ENCODE peak calls at places on chromosomes 5 and 9, in four cellular contexts. X is HepG2, T is WTC11, S is GM12878. L is an unnamed sample.
A peak's percentile ranks its signal among the peaks of the same experiment; 100 is the strongest.

GRCh38 chr9:134004881-134005280 is 12.8 kb upstream of the VAV2 start:
- DNase-seq in T (no peak), S (no peak), X (no peak), L (no peak)

GRCh38 chr5:32990593-32991415 is 279.7 kb downstream of the NPR3 start:
- DNase-seq in X (no peak), S (no peak), T (no peak), L (no peak)

GRCh38 chr5:158553195-158553945 is 546.3 kb downstream of the EBF1 start:
- DNase-seq in S (no peak), T (no peak), X (no peak), L (no peak)

GRCh38 chr9:127904888-127905728 is 5.7 kb upstream of the ST6GALNAC6 start:
- DNase-seq in S (no peak), X (no peak), T (no peak), L (no peak)

GRCh38 chr5:39352931-39353330 is 11.4 kb downstream of the C9 start:
- DNase-seq in S (no peak), X (no peak), T (no peak), L (no peak)

GRCh38 chr9:13071921-13072320 is 207.6 kb downstream of the MPDZ start:
- DNase-seq in S (no peak), T (no peak), X (no peak), L (no peak)

GRCh38 chr9:16708638-16709435 is 161.6 kb downstream of the BNC2 start:
- DNase-seq in X (no peak), S (no peak), T (peak; percentile 43), L (no peak)

GRCh38 chr5:73189816-73190451 is 16.9 kb downstream of the TMEM174 start:
- DNase-seq in S (no peak), T (peak; percentile 50), X (no peak), L (peak; percentile 9)

GRCh38 chr9:96136992-96137665 is 164.8 kb downstream of the HSD17B3 start:
- DNase-seq in S (peak; percentile 69), X (no peak), T (no peak), L (no peak)

GRCh38 chr9:128104171-128104618 is 23.3 kb downstream of the PTGES2 start:
- DNase-seq in X (peak; percentile 87), S (no peak), T (no peak), L (no peak)

GRCh38 chr9:107210775-107211174 is 72.3 kb upstream of the RAD23B start:
- DNase-seq in T (no peak), X (no peak), S (no peak), L (no peak)

GRCh38 chr9:90906316-90907055 is 104.9 kb downstream of the SYK start:
- DNase-seq in T (no peak), S (no peak), X (no peak), L (no peak)

GRCh38 chr5:137838976-137839375 is 28.7 kb upstream of the MYOT start:
- DNase-seq in S (no peak), X (no peak), T (no peak), L (no peak)

GRCh38 chr5:133930061-133930823 is 38.2 kb downstream of the C5orf15 start:
- DNase-seq in T (no peak), S (no peak), X (no peak), L (peak; percentile 34)

GRCh38 chr5:96942911-96943310 is 7.0 kb downstream of the LNPEP start:
- DNase-seq in T (no peak), X (no peak), S (no peak), L (no peak)

DNA sequence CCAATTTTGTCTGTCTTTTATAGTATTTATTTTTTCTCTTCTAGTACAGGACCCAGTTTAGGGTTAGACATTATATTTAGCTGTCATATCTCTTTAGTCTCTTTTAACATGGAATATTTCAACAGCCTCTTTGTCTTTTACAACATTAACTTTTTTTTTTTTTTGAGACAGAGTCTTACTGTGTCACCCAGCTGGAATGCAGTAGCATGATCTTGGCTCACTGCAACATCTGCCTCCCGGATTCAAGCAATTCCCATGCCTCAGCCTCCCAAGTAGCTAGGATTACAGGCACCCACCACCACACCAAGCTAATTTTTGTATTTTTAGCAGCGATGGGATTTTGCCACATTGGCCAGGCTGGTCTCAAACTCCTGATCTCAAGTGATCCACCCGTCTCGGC is 90.1 kb downstream of the ADAMTS6 start:
- DNase-seq in X (no peak), T (no peak), S (no peak), L (no peak)
- TF ChIP-seq CBFB in X (no peak), T (no peak), S (no peak), L (no peak)

GRCh38 chr9:123324767-123325183 is 31.2 kb upstream of the CRB2 start:
- DNase-seq in X (peak; percentile 70), S (no peak), T (no peak), L (no peak)

GRCh38 chr9:123321874-123322770 is 33.9 kb upstream of the CRB2 start:
- DNase-seq in X (no peak), T (no peak), S (no peak), L (no peak)

GRCh38 chr9:123320814-123321213 is 35.2 kb upstream of the CRB2 start:
- DNase-seq in T (no peak), X (no peak), S (no peak), L (no peak)

GRCh38 chr9:123323482-123324013 is 32.4 kb upstream of the CRB2 start:
- DNase-seq in X (no peak), S (no peak), T (no peak), L (no peak)

GRCh38 chr9:123322771-123323481 is 33.1 kb upstream of the CRB2 start:
- DNase-seq in S (no peak), X (no peak), T (no peak), L (no peak)
- TF ChIP-seq CBFB in S (peak; percentile 59), X (no peak), T (no peak), L (no peak)

GRCh38 chr5:168136340-168136739 is 155.1 kb upstream of the WWC1 start:
- DNase-seq in S (no peak), T (no peak), X (peak; percentile 11), L (no peak)

GRCh38 chr5:168140256-168140655 is 151.2 kb upstream of the WWC1 start:
- DNase-seq in T (no peak), X (no peak), S (no peak), L (no peak)

GRCh38 chr5:168137265-168137664 is 154.2 kb upstream of the WWC1 start:
- DNase-seq in T (no peak), X (no peak), S (peak; percentile 36), L (no peak)

GRCh38 chr5:168132186-168132585 is 159.3 kb upstream of the WWC1 start:
- DNase-seq in S (no peak), T (no peak), X (no peak), L (no peak)

GRCh38 chr5:168135897-168136296 is 155.5 kb upstream of the WWC1 start:
- DNase-seq in T (no peak), X (no peak), S (peak; percentile 66), L (no peak)
- TF ChIP-seq CBFB in T (no peak), X (no peak), S (peak; percentile 49), L (no peak)

GRCh38 chr5:36240779-36241635 is 718 bp downstream of the NADK2 start:
- DNase-seq in T (peak; percentile 70), S (no peak), X (peak; percentile 40), L (peak; percentile 74)
- TF ChIP-seq CBFB in T (no peak), S (no peak), X (no peak), L (peak; percentile 77)

DNA sequence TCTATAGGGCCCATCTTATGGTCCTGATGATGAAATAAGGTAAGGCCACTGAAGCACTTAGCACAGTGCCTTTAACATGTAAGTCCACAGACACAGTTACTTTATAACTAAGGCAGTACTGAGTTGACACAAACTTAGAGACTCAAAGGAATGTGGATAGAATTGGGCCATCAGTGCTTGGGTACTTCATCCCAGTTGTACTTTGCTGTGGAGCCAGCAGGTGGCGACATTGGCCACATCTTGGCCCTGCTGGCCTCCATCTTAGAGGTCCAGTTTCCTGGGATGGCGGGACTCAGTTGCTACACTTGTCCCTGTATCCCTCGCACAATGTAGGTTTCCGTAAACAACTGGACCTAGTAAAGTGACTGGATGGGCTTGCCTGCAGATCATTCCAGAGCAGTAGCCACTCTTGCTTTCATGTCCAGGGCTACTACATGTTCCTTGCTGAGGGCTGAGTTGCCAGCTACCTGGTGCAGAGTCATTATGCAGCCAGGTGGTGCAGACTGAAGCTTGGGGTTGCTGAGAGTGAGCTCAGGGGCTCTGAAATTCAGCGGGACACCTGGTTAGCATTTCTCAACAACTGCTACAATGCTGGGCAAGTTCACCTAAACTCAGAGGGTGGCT is 10.6 kb downstream of the MTAP start:
- DNase-seq in S (no peak), X (peak; percentile 51), T (peak; percentile 73), L (no peak)
- TF ChIP-seq CBFB in S (no peak), X (peak; percentile 32), T (peak; percentile 45), L (no peak)